ENCODE peak calls at places on chromosomes 12 and 14, in four cellular contexts. Z, D, K and W are unnamed samples.

GRCh38 chr14:101733211-101733610 is 28.3 kb upstream of the PPP2R5C start:
- DNase-seq in D (peak), K (no peak), Z (no peak), W (no peak)

GRCh38 chr14:94317259-94317658 is 5.9 kb downstream of the SERPINA6 start:
- DNase-seq in D (peak), K (no peak), Z (no peak), W (no peak)

GRCh38 chr14:38199768-38200167 is 7.9 kb upstream of the SSTR1 start:
- DNase-seq in K (no peak), D (peak), Z (no peak), W (no peak)

GRCh38 chr12:16606936-16607335 is 974 bp upstream of the LMO3 start:
- DNase-seq in D (no peak), K (no peak), Z (no peak), W (no peak)

GRCh38 chr12:92625639-92626310 is 77.0 kb upstream of the PLEKHG7 start:
- DNase-seq in Z (no peak), K (no peak), D (no peak), W (no peak)

GRCh38 chr12:114399664-114400211 is 6.2 kb downstream of the TBX5 start:
- DNase-seq in D (no peak), K (no peak), Z (no peak), W (peak)

GRCh38 chr12:66059670-66060069 is 70.9 kb downstream of the LLPH start:
- DNase-seq in Z (peak), K (no peak), D (no peak), W (no peak)

GRCh38 chr12:110281549-110282342 is 699 bp downstream of the ATP2A2 start:
- DNase-seq in K (peak), Z (no peak), D (peak), W (no peak)

GRCh38 chr12:85468356-85469157 is 188.5 kb downstream of the ALX1 start:
- DNase-seq in D (peak), K (peak), Z (no peak), W (peak)

GRCh38 chr14:87186745-87187144 is 806.2 kb downstream of the GALC start:
- DNase-seq in D (no peak), Z (no peak), K (no peak), W (no peak)

GRCh38 chr12:19624000-19624399 is 184.7 kb downstream of the AEBP2 start:
- DNase-seq in D (no peak), K (no peak), Z (no peak), W (no peak)

GRCh38 chr12:125773033-125773432 is 707.8 kb downstream of the AACS start:
- DNase-seq in D (peak), K (no peak), Z (no peak), W (peak)

GRCh38 chr12:88393017-88393767 is 187.1 kb downstream of the KITLG start:
- DNase-seq in Z (no peak), D (peak), K (no peak), W (no peak)

GRCh38 chr14:47103781-47104180 is 452.2 kb upstream of the RPL10L start:
- DNase-seq in K (no peak), Z (no peak), D (no peak), W (no peak)

GRCh38 chr12:52899338-52900035 is 5.4 kb downstream of the KRT8 start:
- DNase-seq in K (no peak), Z (no peak), D (no peak), W (no peak)

DNA sequence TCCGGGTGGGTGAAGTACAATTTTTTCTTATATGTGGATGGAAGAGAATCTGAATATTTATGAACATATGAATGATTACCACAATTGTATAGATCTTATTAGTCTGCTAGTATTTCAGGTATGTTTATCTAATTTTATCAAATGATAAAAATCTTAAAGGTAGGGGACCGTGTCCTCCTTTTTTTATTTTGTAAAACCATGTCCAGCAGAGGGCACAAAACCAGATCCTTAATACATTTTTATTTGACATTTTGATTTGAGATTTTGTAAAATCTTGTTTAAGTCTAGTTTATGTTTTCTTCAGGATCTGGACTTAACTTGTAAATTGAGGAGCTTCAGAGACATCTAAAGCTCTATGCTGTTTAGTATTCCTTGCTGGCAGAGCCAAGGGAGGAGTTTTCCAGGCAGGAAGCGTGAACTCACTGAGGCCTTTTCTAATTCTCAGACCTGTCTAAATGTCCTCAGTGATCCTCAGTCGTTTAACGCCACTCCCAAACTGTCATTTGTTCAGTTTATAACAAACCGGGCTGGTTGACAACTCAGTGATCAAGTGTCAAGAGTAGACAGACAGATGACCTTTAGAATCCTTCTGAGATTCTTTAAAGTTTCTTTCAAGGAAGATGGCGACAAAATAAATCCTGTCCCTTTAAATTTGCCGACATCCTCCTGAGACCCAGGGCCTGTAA is 263.9 kb downstream of the KTN1 start:
- DNase-seq in Z (no peak), D (peak), K (no peak), W (no peak)
- TF ChIP-seq CTCF in Z (peak), D (no peak), K (no peak), W (peak)

GRCh38 chr14:62101189-62101588 is 339.0 kb downstream of the SNAPC1 start:
- DNase-seq in D (no peak), K (no peak), Z (no peak), W (no peak)
- H3K4me3 ChIP-seq in D (no peak), K (no peak), Z (no peak), W (no peak)

DNA sequence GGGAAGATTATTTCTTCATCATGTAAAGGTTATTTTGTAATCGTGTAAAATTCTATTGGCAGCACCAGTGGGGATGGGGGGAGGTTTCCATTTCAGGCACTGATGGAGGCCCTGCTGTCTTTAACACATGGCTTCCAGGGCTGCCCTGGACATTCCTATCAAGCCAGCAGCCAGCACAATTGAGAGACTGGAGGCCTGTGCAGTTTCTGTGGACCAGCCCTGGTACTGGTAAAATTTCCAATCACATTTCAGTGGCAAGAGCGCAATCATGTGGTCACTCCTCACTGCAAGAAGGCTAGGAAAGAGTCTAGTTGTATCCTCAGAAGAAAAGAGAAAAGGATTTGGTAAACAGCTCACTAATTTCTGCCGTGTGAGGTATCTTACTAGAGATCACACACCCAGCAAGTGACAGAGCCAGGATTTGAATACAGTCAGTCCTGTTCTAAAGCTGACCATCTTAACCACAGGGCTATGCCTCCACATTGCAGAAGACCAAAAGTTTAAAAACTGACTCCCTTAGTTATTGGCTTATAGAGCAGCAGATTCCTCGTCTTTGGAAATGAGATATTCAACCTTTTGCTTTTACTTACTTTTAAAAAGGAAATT is 179.4 kb upstream of the ARHGAP5 start:
- DNase-seq in K (no peak), D (peak), Z (no peak), W (no peak)
- TF ChIP-seq CTCF in K (no peak), D (no peak), Z (no peak), W (peak)

GRCh38 chr12:133080051-133080618 is 588 bp upstream of the ZNF140 start:
- DNase-seq in Z (peak), D (peak), K (peak), W (peak)

GRCh38 chr12:133080619-133081407 is at the start of gene ZNF140:
- DNase-seq in Z (peak), K (peak), D (peak), W (peak)

GRCh38 chr12:133083345-133083744 is 2.6 kb downstream of the ZNF140 start:
- DNase-seq in Z (no peak), K (no peak), D (no peak), W (no peak)

DNA sequence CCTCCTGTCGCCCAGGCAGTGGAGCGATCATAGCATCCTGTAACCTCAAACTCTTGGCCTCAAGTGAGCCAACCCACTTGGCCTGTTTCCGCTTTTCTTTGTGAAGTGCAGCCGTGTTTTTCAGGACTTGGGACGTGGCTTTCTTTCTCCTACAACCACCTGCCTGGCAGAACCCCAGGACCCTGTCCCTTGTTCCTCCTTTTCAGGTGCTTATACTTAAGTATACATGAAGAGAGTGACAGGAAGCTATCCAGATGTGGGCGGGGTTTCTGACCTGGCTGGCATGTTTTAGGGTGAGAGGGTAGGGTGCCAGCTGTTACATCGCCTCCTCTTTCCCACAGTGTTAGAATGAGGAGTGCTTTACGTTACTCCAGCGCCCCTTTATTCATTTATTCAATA is 684 bp downstream of the ZNF140 start:
- DNase-seq in K (no peak), Z (no peak), D (no peak), W (no peak)
- H3K4me3 ChIP-seq in K (peak), Z (peak), D (peak), W (peak)

GRCh38 chr12:113314121-113314529 is 20.8 kb downstream of the SLC8B1 start:
- DNase-seq in D (no peak), Z (no peak), K (no peak), W (no peak)

GRCh38 chr12:113315358-113315757 is 19.6 kb downstream of the SLC8B1 start:
- DNase-seq in D (no peak), Z (no peak), K (no peak), W (no peak)

GRCh38 chr12:113305281-113305856 is 29.5 kb downstream of the SLC8B1 start:
- DNase-seq in K (no peak), Z (no peak), D (no peak), W (no peak)

GRCh38 chr12:113306382-113306781 is 28.5 kb downstream of the SLC8B1 start:
- DNase-seq in D (no peak), K (no peak), Z (no peak), W (no peak)

GRCh38 chr12:113310489-113310888 is 24.4 kb downstream of the SLC8B1 start:
- DNase-seq in D (no peak), Z (no peak), K (no peak), W (no peak)
- TF ChIP-seq CTCF in D (no peak), Z (no peak), K (no peak), W (peak)

DNA sequence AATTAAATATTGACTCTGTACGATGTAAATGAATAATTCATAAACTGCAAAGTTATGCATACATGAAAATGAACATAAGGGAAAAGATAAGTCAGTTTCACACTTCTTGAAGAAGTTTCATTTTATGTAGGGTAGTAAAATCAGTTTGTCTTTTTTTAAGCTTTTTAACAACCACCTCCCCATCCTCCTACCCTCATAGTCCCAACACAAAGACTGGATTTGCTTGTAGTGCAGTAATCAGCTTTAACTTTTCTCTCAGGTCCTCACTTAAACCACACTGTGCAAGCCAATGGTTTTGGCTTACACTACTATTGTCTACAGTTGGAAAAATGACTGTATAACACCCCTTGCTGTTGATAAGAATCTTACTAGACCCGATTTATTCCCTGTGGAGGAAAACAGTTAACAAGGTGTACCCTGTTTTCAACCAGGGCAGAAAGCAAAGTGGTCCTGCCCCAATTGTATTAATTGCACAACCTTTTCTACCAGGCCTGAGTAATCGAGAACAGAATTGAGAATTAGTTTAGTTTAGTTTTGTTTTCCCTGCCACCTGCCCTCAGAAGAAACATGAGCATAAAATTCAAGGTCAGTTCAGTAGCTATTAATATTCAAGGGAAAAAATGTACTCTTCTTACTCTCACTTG is 44.0 kb downstream of the NIN start:
- DNase-seq in Z (no peak), K (no peak), D (no peak), W (no peak)
- H3K4me3 ChIP-seq in Z (no peak), K (no peak), D (no peak), W (no peak)

GRCh38 chr12:45216983-45217485 is 1.1 kb downstream of the ANO6 start:
- DNase-seq in K (no peak), D (peak), Z (no peak), W (no peak)

GRCh38 chr12:45214739-45215418 is 1.0 kb upstream of the ANO6 start:
- DNase-seq in Z (no peak), D (peak), K (no peak), W (no peak)

GRCh38 chr12:45216297-45216982 is 545 bp downstream of the ANO6 start:
- DNase-seq in K (peak), D (peak), Z (peak), W (no peak)

GRCh38 chr12:45214071-45214470 is 1.8 kb upstream of the ANO6 start:
- DNase-seq in D (no peak), Z (no peak), K (no peak), W (no peak)

GRCh38 chr12:45215419-45216296 is at the start of gene ANO6:
- DNase-seq in D (peak), Z (peak), K (peak), W (peak)
- TF ChIP-seq CTCF in D (peak), Z (no peak), K (no peak), W (peak)